ENCODE peak calls at places on chromosome 21, in four cellular contexts. One of them, this sample, is unnamed.

GRCh38 chr21:16084776-16085364 is 355.1 kb downstream of the USP25 start:
- DNase-seq in SK-N-SH: no peak
- DNase-seq in GM12878: no peak
- DNase-seq in A549: no peak
- DNase-seq in this sample: no peak

GRCh38 chr21:14526816-14527689 is 19.1 kb downstream of the SAMSN1 start:
- DNase-seq in A549: no peak
- DNase-seq in SK-N-SH: no peak
- DNase-seq in GM12878: no peak
- DNase-seq in this sample: no peak

GRCh38 chr21:31218830-31219608 is 125.0 kb downstream of the TIAM1 start:
- DNase-seq in A549: no peak
- DNase-seq in GM12878: no peak
- DNase-seq in SK-N-SH: no peak
- DNase-seq in this sample: no peak

GRCh38 chr21:35368326-35368725 is 319.2 kb upstream of the RUNX1 start:
- DNase-seq in GM12878: no peak
- DNase-seq in A549: no peak
- DNase-seq in SK-N-SH: no peak
- DNase-seq in this sample: no peak

GRCh38 chr21:34670220-34670961 is 1.6 kb downstream of the CLIC6 start:
- DNase-seq in A549: no peak
- DNase-seq in GM12878: no peak
- DNase-seq in SK-N-SH: peak
- DNase-seq in this sample: no peak

GRCh38 chr21:27292229-27292628 is 325.3 kb upstream of the ADAMTS5 start:
- DNase-seq in A549: no peak
- DNase-seq in SK-N-SH: no peak
- DNase-seq in GM12878: no peak
- DNase-seq in this sample: no peak

GRCh38 chr21:15506086-15506485 is 223.7 kb upstream of the USP25 start:
- DNase-seq in A549: no peak
- DNase-seq in GM12878: no peak
- DNase-seq in SK-N-SH: no peak
- DNase-seq in this sample: no peak

GRCh38 chr21:34889287-34889536 is 159.9 kb downstream of the RUNX1 start:
- DNase-seq in SK-N-SH: no peak
- DNase-seq in A549: peak
- DNase-seq in GM12878: no peak
- DNase-seq in this sample: peak

GRCh38 chr21:15874610-15875009 is 144.8 kb downstream of the USP25 start:
- DNase-seq in A549: no peak
- DNase-seq in SK-N-SH: no peak
- DNase-seq in GM12878: no peak
- DNase-seq in this sample: no peak

GRCh38 chr21:40850071-40850470 is 3.1 kb upstream of the DSCAM start:
- DNase-seq in SK-N-SH: no peak
- DNase-seq in A549: no peak
- DNase-seq in GM12878: no peak
- DNase-seq in this sample: no peak

GRCh38 chr21:36134820-36135390 is at the start of gene CBR3:
- DNase-seq in SK-N-SH: peak
- DNase-seq in A549: peak
- DNase-seq in GM12878: no peak
- DNase-seq in this sample: no peak

GRCh38 chr21:36928960-36929359 is 37.5 kb downstream of the HLCS start:
- DNase-seq in A549: no peak
- DNase-seq in GM12878: no peak
- DNase-seq in SK-N-SH: no peak
- DNase-seq in this sample: no peak

GRCh38 chr21:46063227-46063626 is 34.7 kb upstream of the COL6A2 start:
- DNase-seq in A549: peak
- DNase-seq in GM12878: no peak
- DNase-seq in SK-N-SH: no peak
- DNase-seq in this sample: no peak
- TF ChIP-seq CHD2 in A549: no peak
- TF ChIP-seq CHD2 in GM12878: no peak
- TF ChIP-seq CHD2 in SK-N-SH: no peak
- TF ChIP-seq CHD2 in this sample: no peak

DNA sequence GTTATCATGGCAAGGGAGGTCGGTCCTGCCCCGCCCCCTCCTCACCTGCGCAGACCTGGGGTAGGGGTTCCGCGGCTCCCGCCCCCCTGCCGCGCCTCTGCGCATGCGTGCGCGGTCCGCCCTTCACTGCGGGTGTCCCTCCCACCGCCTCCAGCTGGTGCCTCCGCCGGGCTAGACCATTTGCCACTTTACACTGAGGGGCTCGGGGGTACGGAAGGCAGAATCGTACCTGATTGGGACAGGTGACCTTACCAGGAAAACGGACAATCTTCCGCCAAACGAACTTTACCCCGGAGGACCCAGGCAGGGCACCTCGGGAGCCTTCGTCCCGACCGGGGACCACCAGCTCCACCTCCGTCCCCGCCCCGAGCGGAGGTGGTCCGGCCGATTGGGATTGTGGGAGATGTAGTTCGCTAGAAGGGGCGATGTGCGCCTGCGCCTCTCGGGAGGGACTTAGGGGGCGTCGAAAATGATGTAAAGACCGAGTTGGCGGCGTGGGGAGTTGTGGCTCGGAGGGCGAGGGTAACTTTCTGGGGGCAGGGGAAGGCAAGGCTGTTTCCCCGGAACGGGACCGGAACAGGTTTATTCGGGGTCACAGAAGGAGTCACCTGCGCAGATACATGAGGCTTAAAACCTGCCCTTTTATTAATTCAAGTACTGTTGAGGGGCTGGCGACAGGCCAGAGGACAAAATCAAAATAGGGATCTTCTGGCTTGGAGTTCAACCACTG is at the start of gene DNAJC28:
- DNase-seq in A549: peak
- DNase-seq in SK-N-SH: peak
- DNase-seq in GM12878: peak
- DNase-seq in this sample: peak
- TF ChIP-seq EP300 in A549: no peak
- TF ChIP-seq EP300 in SK-N-SH: no peak
- TF ChIP-seq EP300 in GM12878: no peak
- TF ChIP-seq EP300 in this sample: no peak

DNA sequence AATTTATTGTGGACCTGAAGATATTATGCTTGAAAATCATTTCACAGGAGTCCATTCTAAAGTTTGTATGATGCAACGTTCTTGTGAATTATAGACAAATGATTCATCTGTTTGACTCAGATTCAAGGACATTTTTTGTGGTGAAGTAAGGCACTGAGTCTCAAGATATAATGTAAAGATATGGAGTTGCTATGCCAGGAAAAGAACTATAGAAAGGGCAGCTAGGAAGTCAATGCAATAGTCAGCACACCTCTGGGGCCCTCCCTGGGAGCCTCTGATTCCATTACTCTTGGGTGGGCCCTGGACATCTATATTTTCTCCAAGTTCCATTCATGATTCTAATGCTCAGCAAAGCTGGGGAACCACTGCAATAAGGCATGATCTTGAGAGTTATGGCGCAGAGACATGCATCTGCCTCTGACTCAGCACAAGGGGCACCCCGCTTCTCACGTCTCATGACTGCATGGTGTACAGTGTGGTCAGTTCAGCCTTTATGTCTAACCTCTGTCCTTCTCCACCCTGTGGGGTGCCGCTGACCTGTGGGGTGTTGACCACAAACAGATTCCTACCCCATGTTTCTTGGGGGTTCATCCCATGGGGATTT is 34.1 kb downstream of the ETS2 start:
- DNase-seq in SK-N-SH: no peak
- DNase-seq in A549: peak
- DNase-seq in GM12878: no peak
- DNase-seq in this sample: no peak
- TF ChIP-seq PBX3 in SK-N-SH: peak
- TF ChIP-seq PBX3 in A549: no peak
- TF ChIP-seq PBX3 in GM12878: no peak
- TF ChIP-seq PBX3 in this sample: no peak

DNA sequence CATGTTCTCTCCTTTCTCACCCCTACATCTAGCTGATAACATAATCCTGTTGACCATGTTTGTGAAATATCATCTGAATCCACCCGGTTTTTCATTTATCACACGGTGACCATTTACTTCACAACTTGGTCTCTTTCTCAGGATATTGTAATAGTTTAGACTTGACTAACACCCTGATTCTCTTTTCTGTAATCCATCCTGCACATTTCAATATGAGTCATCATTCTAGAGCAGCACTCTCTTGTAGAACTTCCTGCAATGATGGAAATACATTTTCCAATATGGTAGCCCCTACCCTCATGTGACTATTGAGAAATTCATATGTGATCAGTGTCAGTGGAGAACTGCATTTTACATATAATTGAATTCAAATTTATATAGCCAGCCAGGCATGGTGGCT is 2.3 kb upstream of the JAM2 start:
- DNase-seq in A549: no peak
- DNase-seq in GM12878: no peak
- DNase-seq in SK-N-SH: no peak
- DNase-seq in this sample: no peak
- TF ChIP-seq CHD2 in A549: no peak
- TF ChIP-seq CHD2 in GM12878: no peak
- TF ChIP-seq CHD2 in SK-N-SH: no peak
- TF ChIP-seq CHD2 in this sample: no peak

GRCh38 chr21:22476214-22476613 is 1478.0 kb downstream of the NCAM2 start:
- DNase-seq in A549: no peak
- DNase-seq in SK-N-SH: no peak
- DNase-seq in GM12878: no peak
- DNase-seq in this sample: no peak
- TF ChIP-seq EP300 in A549: no peak
- TF ChIP-seq EP300 in SK-N-SH: no peak
- TF ChIP-seq EP300 in GM12878: no peak
- TF ChIP-seq EP300 in this sample: no peak

GRCh38 chr21:45560106-45561021 is 18.1 kb upstream of the SLC19A1 start:
- DNase-seq in SK-N-SH: no peak
- DNase-seq in A549: no peak
- DNase-seq in GM12878: no peak
- DNase-seq in this sample: no peak
- TF ChIP-seq PBX3 in SK-N-SH: no peak
- TF ChIP-seq PBX3 in A549: no peak
- TF ChIP-seq PBX3 in GM12878: no peak
- TF ChIP-seq PBX3 in this sample: no peak

GRCh38 chr21:42703173-42703908 is 49.9 kb downstream of the PDE9A start:
- DNase-seq in SK-N-SH: no peak
- DNase-seq in A549: no peak
- DNase-seq in GM12878: no peak
- DNase-seq in this sample: no peak

GRCh38 chr21:42705346-42705745 is 51.9 kb downstream of the PDE9A start:
- DNase-seq in SK-N-SH: no peak
- DNase-seq in GM12878: no peak
- DNase-seq in A549: no peak
- DNase-seq in this sample: no peak

GRCh38 chr21:42702720-42703119 is 49.3 kb downstream of the PDE9A start:
- DNase-seq in GM12878: no peak
- DNase-seq in SK-N-SH: no peak
- DNase-seq in A549: no peak
- DNase-seq in this sample: no peak

GRCh38 chr21:42704861-42705260 is 51.4 kb downstream of the PDE9A start:
- DNase-seq in GM12878: no peak
- DNase-seq in SK-N-SH: no peak
- DNase-seq in A549: no peak
- DNase-seq in this sample: no peak

GRCh38 chr21:42703936-42704335 is 50.5 kb downstream of the PDE9A start:
- DNase-seq in A549: no peak
- DNase-seq in GM12878: no peak
- DNase-seq in SK-N-SH: no peak
- DNase-seq in this sample: no peak
- TF ChIP-seq CHD2 in A549: no peak
- TF ChIP-seq CHD2 in GM12878: no peak
- TF ChIP-seq CHD2 in SK-N-SH: no peak
- TF ChIP-seq CHD2 in this sample: no peak

GRCh38 chr21:29002442-29003144 is 9.9 kb upstream of the LTN1 start:
- DNase-seq in SK-N-SH: peak
- DNase-seq in A549: peak
- DNase-seq in GM12878: peak
- DNase-seq in this sample: peak
- TF ChIP-seq EP300 in SK-N-SH: peak
- TF ChIP-seq EP300 in A549: no peak
- TF ChIP-seq EP300 in GM12878: no peak
- TF ChIP-seq EP300 in this sample: peak

DNA sequence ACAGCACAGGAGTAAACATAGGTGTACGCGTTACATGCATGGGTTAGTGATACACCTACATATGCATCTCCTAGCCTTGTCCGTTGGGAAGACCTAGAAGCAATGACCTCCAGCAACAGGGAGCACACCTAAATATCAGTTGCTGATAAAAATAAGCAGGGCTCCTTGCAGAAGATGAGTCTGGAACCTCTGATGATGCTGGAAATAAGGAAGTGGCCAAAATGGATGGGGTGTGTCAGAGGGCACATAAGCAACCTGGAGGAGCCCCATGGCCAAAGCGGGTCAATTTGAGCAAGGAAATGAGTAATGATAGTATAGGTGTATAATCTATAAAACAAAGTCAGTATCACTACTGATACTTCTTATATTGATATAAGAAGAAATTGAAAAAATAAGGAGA is 13.7 kb downstream of the ADARB1 start:
- DNase-seq in SK-N-SH: no peak
- DNase-seq in A549: no peak
- DNase-seq in GM12878: no peak
- DNase-seq in this sample: no peak
- TF ChIP-seq PBX3 in SK-N-SH: no peak
- TF ChIP-seq PBX3 in A549: no peak
- TF ChIP-seq PBX3 in GM12878: no peak
- TF ChIP-seq PBX3 in this sample: no peak